ENCODE peak calls at places on chromosomes 3 and 15, in four cellular contexts. J is adrenal gland, X is IMR-90, L is ovary. Y is an unnamed sample.

GRCh38 chr3:25143356-25143704 is 284.7 kb upstream of the RARB start:
- DNase-seq in L (no peak), X (no peak), J (no peak), Y (no peak)

GRCh38 chr15:52679232-52680040 is at the start of gene ATOSA:
- DNase-seq in X (peak), L (peak), J (peak), Y (peak)

GRCh38 chr3:107938128-107938527 is 152.7 kb downstream of the CD47 start:
- DNase-seq in X (peak), J (peak), L (no peak), Y (no peak)

GRCh38 chr3:4097801-4098200 is 205.4 kb upstream of the SETMAR start:
- DNase-seq in X (no peak), L (no peak), J (no peak), Y (no peak)

GRCh38 chr3:186917660-186918312 is 12.5 kb upstream of the ST6GAL1 start:
- DNase-seq in J (no peak), L (no peak), X (no peak), Y (no peak)

GRCh38 chr3:129970603-129971002 is 3.9 kb upstream of the TRH start:
- DNase-seq in L (no peak), J (no peak), X (no peak), Y (no peak)

GRCh38 chr3:170563712-170564423 is 22.0 kb downstream of the SLC7A14 start:
- DNase-seq in J (no peak), X (peak), L (no peak), Y (peak)

GRCh38 chr3:57397175-57398026 is 104.9 kb upstream of the ASB14 start:
- DNase-seq in X (peak), L (no peak), J (peak), Y (peak)

GRCh38 chr3:62686916-62687315 is 188.3 kb downstream of the CADPS start:
- DNase-seq in L (no peak), J (no peak), X (no peak), Y (no peak)

GRCh38 chr15:28981921-28982320 is 96.1 kb downstream of the APBA2 start:
- DNase-seq in J (no peak), L (no peak), X (no peak), Y (no peak)

GRCh38 chr15:69105451-69105985 is 54.9 kb upstream of the GLCE start:
- DNase-seq in X (no peak), J (no peak), L (no peak), Y (no peak)

GRCh38 chr3:73796382-73796781 is 171.6 kb upstream of the PDZRN3 start:
- DNase-seq in J (no peak), X (no peak), L (no peak), Y (no peak)

GRCh38 chr15:79629687-79630086 is 197.6 kb downstream of the MINAR1 start:
- DNase-seq in L (no peak), J (peak), X (peak), Y (no peak)

GRCh38 chr3:125141596-125142417 is 70.7 kb downstream of the SLC12A8 start:
- DNase-seq in X (no peak), J (peak), L (peak), Y (no peak)
- TF ChIP-seq POLR2A in X (no peak), J (no peak), L (no peak), Y (no peak)

DNA sequence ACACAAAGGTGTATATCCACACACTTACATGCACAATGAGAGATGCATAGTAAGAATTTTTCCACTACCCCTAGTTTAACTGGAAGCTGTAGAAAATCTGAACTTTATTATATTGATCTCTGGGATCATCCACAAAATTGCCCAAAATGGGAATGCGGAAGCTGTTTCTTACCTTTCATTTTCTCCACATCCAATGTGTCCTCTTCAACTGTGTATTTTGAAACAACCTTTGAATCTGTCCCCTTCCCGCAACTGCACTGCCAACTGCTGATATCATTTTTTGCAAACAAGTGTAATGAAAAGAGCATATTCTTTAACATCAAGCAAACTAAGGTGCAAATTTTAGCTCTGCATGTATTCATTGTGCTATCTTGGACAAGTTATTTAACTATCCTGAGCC is 427.6 kb upstream of the TPRG1 start:
- DNase-seq in J (no peak), L (no peak), X (no peak), Y (no peak)
- TF ChIP-seq POLR2A in J (no peak), L (no peak), X (no peak), Y (no peak)

GRCh38 chr15:39140060-39140604 is 440.7 kb upstream of the THBS1 start:
- DNase-seq in J (no peak), L (no peak), X (peak), Y (peak)
- TF ChIP-seq POLR2A in J (no peak), L (no peak), X (peak), Y (no peak)

GRCh38 chr3:124730129-124730919 is at the start of gene UMPS:
- DNase-seq in J (peak), X (peak), L (peak), Y (peak)
- TF ChIP-seq POLR2A in J (peak), X (peak), L (peak), Y (peak)

GRCh38 chr15:60392601-60392985 is 5.2 kb downstream of the ANXA2 start:
- DNase-seq in X (peak), J (no peak), L (no peak), Y (no peak)
- TF ChIP-seq POLR2A in X (no peak), J (no peak), L (no peak), Y (no peak)

DNA sequence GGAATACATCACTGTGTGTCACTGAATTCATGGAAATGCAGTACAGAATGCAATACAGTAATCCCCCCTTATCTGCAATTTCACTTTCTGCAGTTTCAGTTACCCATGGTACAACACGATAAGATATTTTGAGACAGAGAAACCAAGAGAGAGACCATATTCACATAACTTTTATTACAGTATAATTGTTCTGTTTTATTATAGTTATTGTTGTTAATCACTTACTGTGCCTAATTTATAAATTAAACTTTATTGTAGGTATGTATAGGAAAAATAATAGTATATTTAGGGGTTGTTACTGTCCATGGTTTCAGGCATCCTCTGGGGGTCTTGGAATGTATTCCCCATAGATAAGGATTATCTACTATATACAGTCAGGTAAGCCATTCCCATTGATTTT is 61.8 kb downstream of the MBNL1 start:
- DNase-seq in X (no peak), J (no peak), L (no peak), Y (no peak)
- TF ChIP-seq POLR2A in X (no peak), J (no peak), L (no peak), Y (no peak)

GRCh38 chr3:142148871-142149860 is at the start of gene TFDP2:
- DNase-seq in J (peak), X (peak), L (peak), Y (peak)
- TF ChIP-seq POLR2A in J (peak), X (peak), L (peak), Y (peak)

GRCh38 chr3:178646205-178646604 is 110.0 kb downstream of the KCNMB2 start:
- DNase-seq in X (no peak), J (no peak), L (no peak), Y (no peak)
- TF ChIP-seq POLR2A in X (no peak), J (no peak), L (no peak), Y (no peak)